ENCODE peak calls at places on chromosomes 2 and 18, in five cellular contexts. A is IMR-90, Y is spleen, J is stomach, O is heart left ventricle. Q is an unnamed sample.

GRCh38 chr2:165141601-165142000 is 62.2 kb downstream of the SCN3A start:
- DNase-seq in A (peak), Y (no peak), J (no peak), O (no peak), Q (no peak)

GRCh38 chr18:9943311-9943710 is 29.5 kb downstream of the VAPA start:
- DNase-seq in A (no peak), Y (no peak), J (no peak), O (no peak), Q (no peak)

GRCh38 chr2:75587954-75588587 is 27.3 kb upstream of the EVA1A start:
- DNase-seq in A (peak), Y (no peak), J (no peak), O (no peak), Q (no peak)

GRCh38 chr2:55733335-55733734 is 39.7 kb upstream of the PNPT1 start:
- DNase-seq in A (peak), Y (no peak), J (no peak), O (no peak), Q (no peak)

GRCh38 chr2:117856415-117857210 is 42.1 kb downstream of the DDX18 start:
- DNase-seq in A (peak), Y (no peak), J (no peak), O (no peak), Q (no peak)

GRCh38 chr18:23587220-23587642 is 925 bp upstream of the NPC1 start:
- DNase-seq in A (no peak), Y (peak), J (no peak), O (no peak), Q (no peak)

GRCh38 chr2:69717902-69718301 is 24.0 kb upstream of the ANXA4 start:
- DNase-seq in A (peak), Y (no peak), J (no peak), O (no peak), Q (no peak)

GRCh38 chr2:68414862-68415261 is 49.8 kb downstream of the PLEK start:
- DNase-seq in A (no peak), Y (no peak), J (no peak), O (no peak), Q (no peak)

GRCh38 chr2:212177724-212178123 is 360.9 kb downstream of the ERBB4 start:
- DNase-seq in A (peak), Y (no peak), J (no peak), O (no peak), Q (no peak)

GRCh38 chr18:23438608-23439366 is 14.3 kb upstream of the RIOK3 start:
- DNase-seq in A (no peak), Y (no peak), J (no peak), O (no peak), Q (no peak)

GRCh38 chr2:30689496-30690125 is 117.6 kb downstream of the CAPN13 start:
- DNase-seq in A (no peak), Y (no peak), J (no peak), O (no peak), Q (no peak)

GRCh38 chr2:47031909-47032668 is 116.5 kb upstream of the MCFD2 start:
- DNase-seq in A (no peak), Y (no peak), J (no peak), O (no peak), Q (no peak)

GRCh38 chr2:70685771-70686171 is 82.2 kb downstream of the ADD2 start:
- DNase-seq in A (no peak), Y (peak), J (peak), O (no peak), Q (no peak)

GRCh38 chr18:69677595-69677994 is 270.1 kb downstream of the CD226 start:
- DNase-seq in A (no peak), Y (no peak), J (no peak), O (no peak), Q (no peak)

GRCh38 chr2:37457401-37457901 is 113.0 kb downstream of the QPCT start:
- DNase-seq in A (peak), Y (no peak), J (no peak), O (no peak), Q (no peak)

GRCh38 chr2:47631840-47632398 is 151.0 kb upstream of the MSH6 start:
- DNase-seq in A (peak), Y (no peak), J (peak), O (no peak), Q (peak)

GRCh38 chr2:25041928-25042320 is at the start of gene EFR3B:
- DNase-seq in A (peak), Y (peak), J (peak), O (peak), Q (peak)

GRCh38 chr2:25043241-25043867 is 1.5 kb downstream of the EFR3B start:
- DNase-seq in A (peak), Y (peak), J (no peak), O (no peak), Q (no peak)

GRCh38 chr2:25039126-25039525 is 2.8 kb upstream of the EFR3B start:
- DNase-seq in A (no peak), Y (no peak), J (no peak), O (no peak), Q (no peak)

GRCh38 chr2:25042321-25043240 is 705 bp downstream of the EFR3B start:
- DNase-seq in A (peak), Y (no peak), J (peak), O (peak), Q (peak)

DNA sequence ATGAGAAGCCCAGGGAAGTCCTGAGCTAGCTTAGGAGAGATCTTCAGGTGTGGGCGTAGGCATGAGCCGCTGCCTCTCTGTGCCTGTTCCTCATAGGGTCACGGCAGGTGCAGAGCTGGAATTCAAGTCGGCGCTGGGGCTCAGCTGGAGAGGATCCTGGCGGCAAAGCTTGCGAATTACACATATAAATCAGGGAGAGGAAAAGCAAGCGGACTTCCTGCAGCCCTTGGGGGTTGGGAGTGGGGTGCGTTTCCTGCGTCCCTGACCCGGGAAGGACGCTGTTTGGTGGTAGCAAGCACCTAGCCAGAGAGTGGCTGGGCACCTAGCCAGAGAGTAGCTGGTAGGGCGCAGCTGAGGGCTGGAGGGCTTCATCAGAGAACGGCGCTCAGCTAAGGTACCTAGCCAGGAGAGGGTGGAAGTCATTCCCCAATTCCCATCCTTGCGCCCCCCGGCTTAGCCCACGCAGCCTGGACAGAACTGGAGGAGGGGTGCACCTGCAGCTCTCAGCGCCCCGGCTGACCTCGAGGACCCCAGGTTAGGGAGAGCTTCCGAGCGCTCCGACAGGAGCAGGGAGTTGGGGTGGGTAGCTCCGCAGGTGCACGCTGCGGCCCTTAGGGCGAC is 459 bp upstream of the EFR3B start:
- DNase-seq in A (peak), Y (peak), J (peak), O (peak), Q (peak)
- TF ChIP-seq POLR2A in A (no peak), Y (no peak), J (no peak), O (no peak), Q (peak)

GRCh38 chr18:49061239-49061905 is 110.6 kb upstream of the SMAD7 start:
- DNase-seq in A (no peak), Y (no peak), J (no peak), O (no peak), Q (no peak)

GRCh38 chr18:49061906-49062831 is 111.4 kb upstream of the SMAD7 start:
- DNase-seq in A (no peak), Y (no peak), J (no peak), O (no peak), Q (no peak)

GRCh38 chr18:49055787-49056186 is 105.0 kb upstream of the SMAD7 start:
- DNase-seq in A (peak), Y (peak), J (peak), O (peak), Q (peak)

GRCh38 chr18:49062832-49063226 is 112.1 kb upstream of the SMAD7 start:
- DNase-seq in A (no peak), Y (no peak), J (no peak), O (no peak), Q (no peak)

DNA sequence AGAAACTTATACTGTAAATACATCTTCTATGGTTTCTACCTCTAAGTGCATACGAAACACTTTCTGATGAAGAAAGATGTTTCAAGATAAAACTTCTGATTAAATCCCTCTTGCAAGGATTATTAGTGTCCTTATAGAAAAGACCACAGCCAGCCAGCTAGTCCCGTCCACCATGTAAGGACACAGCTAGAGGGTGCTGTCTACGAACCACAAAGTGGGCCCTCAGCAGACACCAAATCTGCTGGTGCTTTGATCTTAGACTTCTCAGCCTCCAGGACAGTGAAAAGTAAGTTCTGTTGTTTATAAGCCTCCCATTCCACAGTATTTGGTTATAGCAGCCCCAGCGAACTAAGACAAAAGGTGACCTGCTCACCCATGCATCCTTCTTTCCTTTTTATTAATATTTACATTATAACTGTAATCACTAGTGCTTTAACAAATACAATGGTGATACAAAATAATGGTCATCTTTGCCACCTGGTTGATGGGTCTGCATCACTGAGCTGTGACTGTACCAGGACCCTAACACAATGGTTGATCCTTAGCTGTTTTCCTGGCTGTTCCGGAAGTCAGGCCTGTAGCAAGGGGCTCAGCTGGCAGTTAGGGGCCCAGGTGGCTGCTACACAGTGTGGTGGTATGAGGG is 108.4 kb upstream of the SMAD7 start:
- DNase-seq in A (peak), Y (no peak), J (no peak), O (no peak), Q (no peak)
- H3K27ac ChIP-seq in A (no peak), Y (no peak), J (no peak), O (no peak), Q (no peak)

GRCh38 chr18:2908166-2908945 is 61.5 kb downstream of the EMILIN2 start:
- DNase-seq in A (no peak), Y (no peak), J (no peak), O (peak), Q (no peak)

GRCh38 chr18:2908946-2909335 is 62.1 kb downstream of the EMILIN2 start:
- DNase-seq in A (no peak), Y (no peak), J (no peak), O (peak), Q (no peak)

GRCh38 chr18:2905802-2906521 is 59.2 kb downstream of the EMILIN2 start:
- DNase-seq in A (no peak), Y (peak), J (peak), O (peak), Q (peak)

GRCh38 chr18:2906522-2907458 is 60.0 kb downstream of the EMILIN2 start:
- DNase-seq in A (no peak), Y (peak), J (no peak), O (peak), Q (peak)

DNA sequence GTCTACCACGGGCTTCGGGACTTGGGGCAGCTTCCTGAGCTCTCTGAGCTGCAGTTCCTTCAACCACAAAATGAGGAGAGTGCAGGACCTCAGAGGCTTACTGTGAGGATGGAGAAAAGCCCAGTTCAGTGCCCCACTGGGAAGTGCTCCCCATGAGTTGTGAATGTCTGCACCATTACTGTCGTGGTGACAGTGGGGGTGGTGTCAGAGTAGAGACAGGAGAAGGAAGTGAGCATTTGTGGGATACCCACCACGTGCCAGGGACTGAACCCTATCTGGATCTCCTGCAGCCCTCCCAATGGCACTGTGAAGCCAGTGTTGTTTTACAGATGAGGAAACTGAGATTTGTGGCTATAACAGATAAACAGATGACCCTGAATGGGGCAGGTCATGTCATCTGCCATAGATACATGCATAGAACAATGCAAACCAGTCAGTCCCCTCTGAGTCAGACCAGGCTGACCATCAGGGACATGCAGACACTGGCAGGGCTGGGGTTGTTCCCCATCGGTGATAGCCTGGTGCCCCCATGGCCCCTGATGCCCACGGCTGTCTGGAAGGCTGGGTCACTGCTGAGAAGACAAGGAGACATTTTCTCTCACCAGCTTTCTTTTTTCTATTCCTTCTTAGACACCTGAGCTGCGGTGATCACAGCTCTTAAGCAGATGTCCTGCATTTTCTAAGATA is 60.8 kb downstream of the EMILIN2 start:
- DNase-seq in A (no peak), Y (no peak), J (no peak), O (peak), Q (no peak)
- H3K4me3 ChIP-seq in A (no peak), Y (peak), J (peak), O (peak), Q (peak)

GRCh38 chr2:63050186-63050915 is at the start of gene OTX1:
- DNase-seq in A (peak), Y (peak), J (peak), O (peak), Q (peak)
- TF ChIP-seq POLR2A in A (no peak), Y (no peak), J (no peak), O (no peak), Q (no peak)

DNA sequence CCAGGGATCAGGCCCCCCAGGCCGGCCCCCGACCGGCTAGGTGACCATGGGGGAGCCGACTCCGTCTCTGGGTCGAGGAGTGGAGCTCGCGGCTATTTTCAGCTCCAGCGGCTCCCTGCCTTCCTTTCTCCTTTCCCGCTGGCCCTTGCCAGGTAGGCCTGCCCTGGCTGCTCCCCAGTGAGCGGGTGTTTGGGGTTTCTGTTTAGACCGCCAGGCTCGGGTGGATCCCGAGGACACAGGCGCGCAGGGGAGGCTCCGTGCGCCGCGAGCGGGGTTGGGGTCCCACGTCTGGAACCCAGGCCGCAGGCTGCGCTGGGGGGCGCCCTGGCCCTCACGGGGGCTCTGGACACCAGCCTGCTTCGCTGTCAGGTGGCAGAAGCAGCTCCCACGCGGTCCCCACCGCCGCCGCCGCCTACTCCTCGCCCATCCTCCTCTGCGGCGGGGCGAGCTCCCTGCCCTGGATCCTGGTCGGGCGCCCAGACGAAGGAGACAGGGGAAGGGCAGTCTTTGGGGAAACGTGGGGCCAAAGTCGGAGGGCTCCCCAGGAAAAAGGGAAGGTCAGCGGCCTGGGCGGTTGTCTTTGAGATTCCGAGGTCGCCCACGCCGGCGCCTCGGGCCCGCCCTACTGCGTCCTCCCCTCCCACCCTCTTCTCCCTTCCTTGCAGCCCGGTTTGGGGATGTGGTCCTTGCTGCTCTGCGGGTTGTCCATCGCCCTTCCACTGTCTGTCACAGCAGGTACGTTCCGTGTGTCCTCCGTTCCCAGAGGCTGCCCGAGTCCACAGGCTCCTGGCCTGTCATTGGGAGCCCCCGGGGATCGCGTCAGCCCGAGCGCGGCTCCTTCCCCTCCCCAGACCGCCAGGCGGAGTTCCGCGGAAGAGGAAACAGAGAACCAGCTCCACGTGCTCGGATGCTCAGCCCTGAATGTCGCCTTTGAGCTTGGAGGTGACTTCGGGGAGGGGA is 648 bp downstream of the IL1RL2 start:
- DNase-seq in A (peak), Y (peak), J (peak), O (peak), Q (peak)
- H3K27ac ChIP-seq in A (no peak), Y (no peak), J (peak), O (peak), Q (peak)

DNA sequence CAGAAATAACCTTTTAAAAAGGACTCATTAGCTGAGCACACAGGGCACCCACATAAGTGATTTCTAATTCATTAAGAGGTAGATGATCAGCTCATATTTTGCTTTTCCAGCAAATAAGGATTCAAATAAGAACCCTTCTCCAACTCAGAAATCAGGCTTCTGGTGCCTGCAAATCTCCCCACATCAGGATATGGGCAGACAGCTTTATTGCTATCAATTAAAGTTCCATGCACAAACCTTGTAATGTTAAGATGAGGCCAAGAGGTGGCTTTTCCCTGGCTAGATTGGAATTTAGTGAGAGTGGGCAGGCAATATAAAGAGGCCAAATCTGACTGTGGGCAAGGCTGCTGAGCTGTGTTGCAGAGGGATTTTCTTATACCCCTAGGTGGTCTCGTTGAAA is 193.6 kb downstream of the SH3RF3 start:
- DNase-seq in A (no peak), Y (no peak), J (no peak), O (no peak), Q (no peak)
- H3K4me3 ChIP-seq in A (no peak), Y (no peak), J (no peak), O (no peak), Q (no peak)

DNA sequence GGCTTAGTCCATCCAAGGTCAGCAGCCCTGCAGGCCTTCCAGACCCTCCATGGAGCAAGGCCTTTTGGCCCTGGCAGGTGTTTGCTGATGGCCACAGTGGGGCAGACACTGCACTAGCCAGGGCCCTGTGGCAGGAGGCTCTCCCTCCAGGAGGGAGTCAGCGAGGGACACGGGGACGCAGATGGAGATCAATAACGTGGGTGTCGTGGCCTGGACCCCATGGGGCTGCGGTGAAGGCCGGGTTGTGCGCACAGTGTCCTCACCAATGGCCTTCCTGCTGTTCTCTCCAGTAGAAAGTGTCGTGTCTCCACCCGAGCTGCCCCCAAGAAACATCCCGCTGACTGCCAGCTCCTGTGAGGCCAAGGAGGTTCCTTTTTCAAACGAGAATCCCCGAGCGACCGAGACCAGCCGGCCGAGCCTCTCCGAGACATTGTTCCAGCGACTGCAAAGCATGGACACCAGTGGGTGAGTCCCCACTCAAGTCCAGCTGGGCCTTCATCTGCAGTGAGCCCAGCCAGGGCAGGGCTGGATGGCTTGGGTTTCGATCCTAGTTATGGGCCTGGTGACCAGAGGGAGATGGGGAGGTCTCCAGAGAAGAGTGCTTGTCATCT is 65.4 kb downstream of the INPP5D start:
- DNase-seq in A (no peak), Y (peak), J (no peak), O (no peak), Q (no peak)
- TF ChIP-seq POLR2A in A (no peak), Y (no peak), J (no peak), O (no peak), Q (no peak)

Q was measured in transverse colon.